ENCODE peak calls at places on chromosomes 3 and 15, in nine cellular contexts. V, X, P, H, C, R, K, D and Q are unnamed samples.

GRCh38 chr3:99577160-99577559 is 61.2 kb upstream of the COL8A1 start:
- DNase-seq in V (no peak), X (peak; percentile 30), P (no peak), H (no peak), C (no peak), R (no peak), K (peak; percentile 10), D (no peak), Q (no peak)

GRCh38 chr15:99438691-99439523 is 126.9 kb upstream of the MEF2A start:
- DNase-seq in V (no peak), X (no peak), P (no peak), H (no peak), C (no peak), R (no peak), K (no peak), D (no peak), Q (no peak)

GRCh38 chr3:52052831-52053306 is 3.5 kb downstream of the DUSP7 start:
- DNase-seq in V (peak; percentile 24), X (peak; percentile 64), P (peak; percentile 17), H (peak; percentile 87), C (peak; percentile 81), R (peak; percentile 65), K (peak; percentile 87), D (peak; percentile 61), Q (peak; percentile 88)

GRCh38 chr15:57570340-57570739 is 21.4 kb upstream of the MYZAP start:
- DNase-seq in V (no peak), X (no peak), P (no peak), H (no peak), C (no peak), R (no peak), K (no peak), D (no peak), Q (no peak)

GRCh38 chr15:92392462-92392861 is 1.2 kb upstream of the ST8SIA2 start:
- DNase-seq in V (no peak), X (no peak), P (no peak), H (no peak), C (no peak), R (no peak), K (no peak), D (no peak), Q (no peak)

GRCh38 chr3:11168881-11169805 is 14.8 kb downstream of the HRH1 start:
- DNase-seq in V (no peak), X (peak; percentile 61), P (no peak), H (no peak), C (no peak), R (no peak), K (no peak), D (no peak), Q (no peak)

GRCh38 chr3:33936171-33936920 is 137.9 kb downstream of the PDCD6IP start:
- DNase-seq in V (no peak), X (no peak), P (no peak), H (no peak), C (no peak), R (no peak), K (no peak), D (no peak), Q (no peak)

GRCh38 chr3:72818915-72819314 is 29.3 kb downstream of the SHQ1 start:
- DNase-seq in V (no peak), X (peak; percentile 85), P (no peak), H (no peak), C (no peak), R (peak; percentile 92), K (peak; percentile 30), D (no peak), Q (no peak)

GRCh38 chr15:76345880-76346665 is 9.5 kb downstream of the ISL2 start:
- DNase-seq in V (no peak), X (no peak), P (no peak), H (no peak), C (no peak), R (no peak), K (peak; percentile 39), D (no peak), Q (no peak)

GRCh38 chr15:49093252-49094105 is 47.2 kb upstream of the SECISBP2L start:
- DNase-seq in V (no peak), X (no peak), P (no peak), H (no peak), C (no peak), R (no peak), K (no peak), D (no peak), Q (no peak)

GRCh38 chr3:48716508-48716981 is 476 bp downstream of the IP6K2 start:
- DNase-seq in V (peak; percentile 24), X (no peak), P (no peak), H (no peak), C (no peak), R (no peak), K (no peak), D (peak; percentile 11), Q (no peak)

GRCh38 chr3:124652009-124652408 is 78.2 kb upstream of the UMPS start:
- DNase-seq in V (no peak), X (no peak), P (no peak), H (no peak), C (no peak), R (no peak), K (no peak), D (no peak), Q (no peak)

GRCh38 chr15:35305031-35305555 is 220.0 kb upstream of the NANOGP8 start:
- DNase-seq in V (no peak), X (peak; percentile 49), P (no peak), H (no peak), C (no peak), R (no peak), K (no peak), D (no peak), Q (no peak)

GRCh38 chr3:126782554-126782953 is 78.5 kb downstream of the CHCHD6 start:
- DNase-seq in V (no peak), X (peak; percentile 98), P (no peak), H (peak; percentile 94), C (peak; percentile 68), R (peak; percentile 90), K (peak; percentile 88), D (no peak), Q (no peak)

GRCh38 chr3:147299656-147300055 is 106.7 kb downstream of the ZIC4 start:
- DNase-seq in V (no peak), X (peak; percentile 32), P (no peak), H (no peak), C (no peak), R (peak; percentile 62), K (no peak), D (no peak), Q (no peak)

GRCh38 chr3:11273945-11274344 is 1.7 kb downstream of the ATG7 start:
- DNase-seq in V (no peak), X (no peak), P (no peak), H (peak; percentile 27), C (no peak), R (no peak), K (no peak), D (no peak), Q (no peak)

GRCh38 chr15:85417276-85417675 is 36.9 kb downstream of the AKAP13 start:
- DNase-seq in V (no peak), X (peak; percentile 60), P (no peak), H (no peak), C (no peak), R (no peak), K (no peak), D (no peak), Q (no peak)